ENCODE peak calls at places on chromosomes 16 and 17, in five cellular contexts. T is A549, D is endodermal cell, G is ovary, R is left ventricle myocardium inferior. Q is an unnamed sample.

GRCh38 chr17:77470800-77471733 is 330.3 kb downstream of the SEC14L1 start:
- DNase-seq in T (peak; percentile 34), D (peak; percentile 94), G (peak; percentile 67), R (peak; percentile 80), Q (no peak)

GRCh38 chr16:68259421-68259820 is 4.9 kb upstream of the SLC7A6 start:
- DNase-seq in T (no peak), D (no peak), G (no peak), R (peak; percentile 46), Q (no peak)

GRCh38 chr17:69427486-69428197 is 13.1 kb downstream of the MAP2K6 start:
- DNase-seq in T (no peak), D (no peak), G (no peak), R (no peak), Q (no peak)

GRCh38 chr17:49577978-49578893 is 2.6 kb downstream of the NXPH3 start:
- DNase-seq in T (no peak), D (no peak), G (no peak), R (no peak), Q (no peak)

GRCh38 chr16:88702364-88703210 is 3.6 kb downstream of the RNF166 start:
- DNase-seq in T (no peak), D (no peak), G (no peak), R (no peak), Q (no peak)

GRCh38 chr16:19559242-19559910 is 3.9 kb downstream of the VPS35L start:
- DNase-seq in T (peak; percentile 67), D (peak; percentile 58), G (no peak), R (no peak), Q (no peak)

GRCh38 chr17:34974794-34975428 is 5.4 kb upstream of the LIG3 start:
- DNase-seq in T (no peak), D (no peak), G (no peak), R (no peak), Q (no peak)

GRCh38 chr17:27382025-27382424 is 74.2 kb upstream of the KSR1 start:
- DNase-seq in T (no peak), D (peak; percentile 30), G (no peak), R (no peak), Q (no peak)

GRCh38 chr17:47987240-47987835 is 16.4 kb downstream of the CDK5RAP3 start:
- DNase-seq in T (no peak), D (peak; percentile 81), G (no peak), R (no peak), Q (no peak)

GRCh38 chr17:31537558-31537957 is 146.1 kb downstream of the RAB11FIP4 start:
- DNase-seq in T (no peak), D (no peak), G (peak; percentile 67), R (no peak), Q (no peak)
- H3K4me1 ChIP-seq in T (peaks cover 7% of the 10 kb centered on the region), D (no peaks in the 10 kb centered on the region), G (peaks cover 9% of the 10 kb centered on the region), R (no peaks in the 10 kb centered on the region), Q (no peaks in the 10 kb centered on the region)

DNA sequence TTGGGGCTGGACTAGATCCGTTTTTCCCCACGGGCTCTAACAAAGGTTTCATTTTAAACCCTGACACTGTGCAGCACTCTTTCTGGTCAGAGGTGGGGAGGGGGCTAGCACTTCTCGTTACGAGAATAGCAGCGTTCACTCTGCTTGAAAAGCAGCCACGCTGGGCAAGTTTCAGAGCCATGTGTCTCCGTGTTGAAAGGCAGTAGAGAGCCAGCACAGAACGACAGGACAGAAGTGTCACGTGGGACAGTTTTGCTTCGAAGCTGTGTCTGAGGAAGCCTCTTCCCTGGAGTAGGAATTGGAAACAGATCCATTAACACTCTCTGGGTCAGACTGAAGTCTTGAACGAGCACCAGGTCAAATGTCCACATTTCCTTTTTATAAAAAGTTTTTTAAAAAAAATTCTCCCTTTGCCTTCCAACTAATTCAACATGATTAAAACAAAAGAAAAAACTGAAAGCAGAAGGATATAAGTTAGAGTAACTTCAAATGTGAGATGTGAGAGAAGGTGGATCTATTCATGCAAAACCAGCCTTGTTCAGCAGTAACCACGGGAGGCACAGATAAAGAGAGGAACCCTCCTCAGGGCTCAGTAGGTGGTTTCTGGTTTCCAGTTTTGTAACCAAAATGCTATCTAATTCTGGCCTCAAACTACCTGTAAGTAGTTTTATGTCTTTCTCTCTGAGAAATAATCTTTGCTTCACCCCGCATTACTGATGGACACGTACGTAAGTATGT is 65.0 kb downstream of the SMG6 start:
- DNase-seq in T (no peak), D (no peak), G (no peak), R (peak; percentile 62), Q (no peak)
- H3K27ac ChIP-seq in T (no peak overlapping the region), D (no peak overlapping the region), G (no peak overlapping the region), R (peak overlapping the region; percentile 84), Q (peak overlapping the region; percentile 24)

DNA sequence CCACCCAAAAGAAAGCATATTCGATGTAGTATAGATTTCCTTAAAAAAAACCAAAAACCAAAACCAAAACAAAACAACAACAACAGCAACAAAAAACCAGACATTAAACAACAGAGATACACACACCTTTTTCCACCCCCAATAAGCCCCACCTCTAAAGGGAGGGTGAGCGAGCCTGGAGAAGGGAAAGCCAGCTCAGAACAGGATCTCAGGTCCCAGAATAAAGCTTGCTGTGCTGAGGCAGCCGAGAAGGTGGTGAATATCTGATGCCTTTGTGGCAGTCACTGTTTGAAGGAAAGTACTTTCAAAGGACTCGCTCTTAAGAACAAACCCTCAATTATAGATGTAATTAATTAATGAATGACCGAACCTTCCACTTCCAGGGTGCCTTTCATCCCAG is 470 bp downstream of the KRT23 start:
- DNase-seq in T (no peak), D (peak; percentile 67), G (no peak), R (no peak), Q (no peak)
- H3K4me3 ChIP-seq in T (no peak overlapping the region), D (no peak overlapping the region), G (no peak overlapping the region), R (no peak overlapping the region), Q (no peak overlapping the region)

DNA sequence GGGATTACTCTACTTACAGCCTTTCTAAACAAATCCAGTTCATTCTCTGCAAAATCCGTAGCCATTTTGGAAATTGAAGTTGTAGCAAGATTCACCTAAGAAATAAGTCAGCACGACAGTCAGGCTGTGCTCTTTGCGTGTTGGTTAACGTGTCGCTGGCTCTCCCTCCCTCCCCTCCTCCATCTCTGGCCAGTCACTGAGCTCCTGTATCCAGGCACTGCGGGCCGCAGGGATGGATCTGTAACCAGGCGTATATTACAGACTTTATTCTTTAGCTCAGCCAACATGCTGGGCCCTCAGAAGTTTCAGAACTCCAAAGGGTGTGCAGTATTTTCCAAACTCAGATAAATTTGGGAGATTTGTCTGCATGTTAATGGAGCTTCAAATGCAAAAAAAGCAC is 30.8 kb downstream of the KDM8 start:
- DNase-seq in T (no peak), D (no peak), G (no peak), R (no peak), Q (no peak)
- H3K4me1 ChIP-seq in T (peaks cover 11% of the 10 kb centered on the region), D (no peaks in the 10 kb centered on the region), G (peaks cover 7% of the 10 kb centered on the region), R (peaks cover 63% of the 10 kb centered on the region), Q (no peaks in the 10 kb centered on the region)

Q was measured in lung.